ENCODE peak calls at places on chromosomes 16 and 17, in five cellular contexts. P is fibroblast of lung; Y is suprapubic skin; B is CD8-positive, alpha-beta T cell; H is BJ. J is an unnamed sample.

GRCh38 chr16:11181889-11182279 is 74.1 kb downstream of the SOCS1 start:
- DNase-seq in B (no peak), Y (no peak), H (no peak), P (peak), J (peak)

GRCh38 chr16:51884773-51885172 is 662.2 kb downstream of the TOX3 start:
- DNase-seq in Y (no peak), H (no peak), P (no peak), B (no peak), J (no peak)

GRCh38 chr16:84957792-84958191 is 53.5 kb downstream of the ZDHHC7 start:
- DNase-seq in P (no peak), Y (no peak), H (no peak), B (no peak), J (no peak)

GRCh38 chr17:57886020-57886419 is 36.2 kb upstream of the MRPS23 start:
- DNase-seq in H (no peak), B (no peak), Y (no peak), P (no peak), J (no peak)

GRCh38 chr17:266701-267656 is 85.5 kb upstream of the DOC2B start:
- DNase-seq in P (peak), H (no peak), B (no peak), Y (peak), J (peak)

GRCh38 chr17:82397449-82398335 is 20.5 kb upstream of the HEXD start:
- DNase-seq in Y (no peak), B (no peak), H (no peak), P (no peak), J (no peak)

GRCh38 chr17:72463287-72464102 is 342.7 kb downstream of the SOX9 start:
- DNase-seq in P (no peak), B (no peak), Y (no peak), H (no peak), J (no peak)

GRCh38 chr17:58273453-58274104 is 7.2 kb downstream of the MPO start:
- DNase-seq in Y (no peak), P (no peak), H (no peak), B (no peak), J (no peak)

GRCh38 chr16:64738321-64738960 is 383.4 kb downstream of the CDH11 start:
- DNase-seq in Y (no peak), H (peak), B (no peak), P (peak), J (peak)

GRCh38 chr16:83205896-83206295 is 579.1 kb downstream of the CDH13 start:
- DNase-seq in Y (no peak), H (no peak), P (peak), B (no peak), J (no peak)

GRCh38 chr17:27878776-27879562 is 14.2 kb downstream of the LYRM9 start:
- DNase-seq in P (no peak), Y (no peak), B (peak), H (no peak), J (no peak)

GRCh38 chr17:80030730-80031410 is 4.8 kb downstream of the TBC1D16 start:
- DNase-seq in B (no peak), H (no peak), Y (no peak), P (no peak), J (no peak)

GRCh38 chr16:31696968-31697743 is 169.5 kb downstream of the AHSP start:
- DNase-seq in Y (no peak), B (no peak), P (peak), H (no peak), J (peak)

GRCh38 chr16:61892531-61892930 is 143.7 kb downstream of the CDH8 start:
- DNase-seq in Y (no peak), H (no peak), P (no peak), B (no peak), J (no peak)

GRCh38 chr16:85929259-85929704 is 30.3 kb downstream of the IRF8 start:
- DNase-seq in B (no peak), Y (no peak), P (no peak), H (no peak), J (no peak)

GRCh38 chr17:69575346-69575761 is 160.9 kb downstream of the MAP2K6 start:
- DNase-seq in B (no peak), P (peak), H (peak), Y (no peak), J (peak)

GRCh38 chr17:59829217-59830006 is 63.3 kb downstream of the TUBD1 start:
- DNase-seq in H (peak), P (peak), B (no peak), Y (no peak), J (peak)

GRCh38 chr16:50213939-50214519 is 52.3 kb upstream of the ADCY7 start:
- DNase-seq in Y (no peak), B (no peak), P (no peak), H (no peak), J (peak)

GRCh38 chr16:50208460-50208931 is 55.4 kb downstream of the TENT4B start:
- DNase-seq in H (no peak), B (no peak), P (peak), Y (no peak), J (peak)

GRCh38 chr16:50207652-50208051 is 54.5 kb downstream of the TENT4B start:
- DNase-seq in Y (no peak), H (no peak), P (peak), B (no peak), J (peak)

GRCh38 chr16:50209548-50210265 is 56.6 kb downstream of the TENT4B start:
- DNase-seq in P (no peak), Y (no peak), H (no peak), B (no peak), J (no peak)

DNA sequence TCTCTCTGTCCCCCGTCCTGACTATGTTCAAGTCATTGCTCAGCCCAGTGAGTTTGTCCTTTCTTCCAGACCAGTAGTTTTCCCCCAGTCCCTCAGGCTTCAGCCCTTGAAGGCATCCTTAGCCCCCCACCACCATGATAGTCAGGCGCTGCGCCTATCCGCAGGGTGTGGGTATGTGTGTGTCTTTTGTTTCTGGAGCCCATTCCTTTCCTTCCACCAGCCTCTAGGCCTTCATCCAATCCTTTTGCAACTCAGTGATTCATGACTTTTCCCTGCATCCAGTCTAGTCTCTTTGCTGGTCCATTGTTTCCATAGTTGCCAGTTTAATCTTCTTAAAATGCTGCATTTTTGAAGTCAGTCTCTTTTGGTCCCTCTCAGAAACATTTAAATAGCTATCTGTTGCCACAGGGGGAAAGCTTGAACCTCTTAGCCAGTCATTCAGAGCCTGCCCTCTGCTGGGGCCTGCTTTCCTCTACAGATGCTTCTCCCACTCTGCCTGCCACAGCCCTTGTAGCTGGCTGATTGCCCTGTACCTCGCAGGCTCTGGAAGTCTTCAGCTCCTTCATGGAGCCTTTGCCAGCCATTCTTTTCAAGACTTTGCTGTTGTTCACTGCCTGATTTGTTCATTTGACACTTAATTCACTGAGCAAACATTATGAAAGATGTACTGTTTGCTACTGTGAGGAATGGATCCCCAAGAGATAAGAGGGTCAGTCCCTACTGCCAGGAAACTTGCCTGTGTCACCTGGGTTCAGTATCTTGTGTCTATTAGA is 55.9 kb upstream of the ADCY7 start:
- DNase-seq in Y (peak), P (peak), H (peak), B (peak), J (peak)
- TF ChIP-seq CTCF in Y (peak), P (peak), H (peak), B (peak), J (peak)

DNA sequence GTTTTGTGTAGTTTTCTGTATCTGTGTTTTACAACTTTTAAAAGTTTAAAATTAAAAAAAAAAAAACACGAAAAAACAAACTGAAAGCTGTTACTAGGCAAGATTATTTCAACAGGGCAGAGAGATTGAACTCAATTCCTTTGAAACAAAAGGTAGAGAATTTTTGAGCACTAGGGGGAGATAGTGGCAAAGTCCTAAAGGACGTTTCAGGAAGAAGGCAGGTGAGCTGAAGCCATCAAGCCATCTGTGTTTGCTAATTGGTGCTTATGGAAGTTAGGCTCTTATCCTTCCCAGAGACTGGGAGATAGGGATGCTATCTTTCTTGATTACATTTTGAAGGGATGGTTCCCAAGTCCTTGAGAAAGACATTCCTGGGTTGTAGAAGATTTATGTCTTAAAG is 70.6 kb upstream of the CLEC3A start:
- DNase-seq in H (no peak), Y (no peak), P (no peak), B (no peak), J (no peak)
- TF ChIP-seq CTCF in H (no peak), Y (no peak), P (no peak), B (no peak), J (peak)

GRCh38 chr17:76772842-76773521 is 35.1 kb downstream of the MFSD11 start:
- DNase-seq in P (peak), H (peak), B (no peak), Y (no peak), J (peak)
- TF ChIP-seq CTCF in P (no peak), H (no peak), B (no peak), Y (no peak), J (no peak)

GRCh38 chr17:16997514-16998429 is 25.9 kb upstream of the TNFRSF13B start:
- DNase-seq in P (no peak), B (no peak), Y (no peak), H (no peak), J (peak)
- TF ChIP-seq CTCF in P (peak), B (no peak), Y (no peak), H (no peak), J (peak)

GRCh38 chr17:8288336-8289102 is at the start of gene RANGRF:
- DNase-seq in P (peak), B (peak), Y (peak), H (no peak), J (peak)
- TF ChIP-seq CTCF in P (no peak), B (no peak), Y (no peak), H (no peak), J (no peak)

DNA sequence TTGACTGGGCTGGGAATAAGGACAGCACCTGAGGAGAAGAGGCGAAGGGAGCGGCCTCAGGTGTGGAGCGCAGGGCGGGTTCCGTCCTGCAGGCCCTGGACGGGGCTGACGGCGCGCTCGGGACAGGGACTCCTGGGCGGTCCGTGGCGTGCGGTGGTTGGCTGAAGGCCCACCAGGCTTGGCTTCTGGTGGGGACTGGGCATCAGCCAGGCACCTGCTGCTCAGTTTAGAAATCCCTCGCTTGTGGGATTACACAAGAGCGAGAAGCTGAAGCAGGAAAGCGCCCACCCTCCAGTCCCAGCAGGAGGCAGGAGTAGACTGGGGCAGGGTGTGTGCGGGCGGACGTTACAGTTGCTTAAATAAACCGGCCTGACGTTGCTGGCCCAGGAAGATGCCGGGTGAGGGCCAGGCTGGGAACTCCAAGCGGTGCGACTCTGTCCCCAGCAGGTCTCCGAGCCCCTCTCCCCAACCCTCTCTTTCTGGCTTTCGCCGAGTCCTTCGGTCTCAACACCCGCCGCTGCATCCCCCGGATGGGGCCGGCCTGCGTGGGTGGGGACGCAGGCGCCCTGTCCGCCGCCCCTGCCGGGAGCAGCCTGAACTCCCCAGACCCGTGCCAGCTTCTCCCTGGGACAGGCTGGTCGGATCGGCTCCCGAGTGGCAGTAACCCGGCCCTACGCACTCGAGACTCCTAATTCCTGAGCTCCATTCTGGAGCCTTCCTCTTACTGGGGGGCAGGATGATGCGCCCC is 639 bp downstream of the MIF4GD start:
- DNase-seq in P (peak), B (no peak), H (peak), Y (peak), J (peak)
- TF ChIP-seq CTCF in P (peak), B (no peak), H (peak), Y (no peak), J (peak)

DNA sequence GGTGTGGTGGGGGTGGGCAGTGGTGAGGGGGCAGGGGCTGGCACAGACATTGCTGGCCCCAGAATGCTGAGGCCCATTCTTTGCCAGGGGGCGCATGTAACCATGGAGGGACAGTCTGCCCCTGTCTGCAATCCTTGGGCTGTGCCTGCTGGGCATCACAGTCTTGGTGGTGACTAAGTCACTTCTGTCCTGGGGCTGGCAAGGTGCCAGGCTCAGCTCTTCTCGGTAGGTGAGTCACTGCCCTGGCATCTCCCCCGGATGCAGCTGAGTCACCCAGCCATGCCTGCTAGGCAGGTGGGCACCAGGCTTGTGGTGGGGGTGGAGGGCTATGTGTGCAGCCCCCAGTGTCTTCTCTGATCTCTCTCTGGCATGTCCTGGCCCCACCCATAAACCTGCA is 5.6 kb downstream of the RARA start:
- DNase-seq in H (peak), Y (peak), P (peak), B (peak), J (peak)
- TF ChIP-seq CTCF in H (no peak), Y (no peak), P (no peak), B (no peak), J (no peak)

J was measured in fibroblast of mammary gland.